ENCODE peak calls at places on chromosomes 1 and 21, in four cellular contexts. V, L, W and D are unnamed samples.

GRCh38 chr1:71047635-71048607 is at the start of gene PTGER3:
- DNase-seq in V (no peak), L (peak), W (peak), D (peak)

GRCh38 chr1:156795787-156796186 is 20.9 kb downstream of the SH2D2A start:
- DNase-seq in V (no peak), W (no peak), L (no peak), D (no peak)

GRCh38 chr21:46055863-46056281 is 42.0 kb upstream of the COL6A2 start:
- DNase-seq in W (peak), L (peak), V (no peak), D (no peak)

GRCh38 chr1:2046225-2046917 is 3.8 kb upstream of the PRKCZ start:
- DNase-seq in L (no peak), V (peak), W (no peak), D (peak)

GRCh38 chr21:46079357-46080170 is 18.3 kb upstream of the COL6A2 start:
- DNase-seq in W (peak), L (peak), V (no peak), D (no peak)

GRCh38 chr1:197692965-197693364 is 82.3 kb downstream of the DENND1B start:
- DNase-seq in W (no peak), L (no peak), V (peak), D (no peak)

GRCh38 chr1:206693592-206693991 is 8.9 kb downstream of the MAPKAPK2 start:
- DNase-seq in L (peak), W (no peak), V (no peak), D (no peak)

GRCh38 chr1:2374260-2375155 is 16.8 kb downstream of the MORN1 start:
- DNase-seq in L (peak), V (no peak), W (no peak), D (peak)

GRCh38 chr1:28343405-28343804 is 14.6 kb downstream of the MED18 start:
- DNase-seq in V (peak), L (no peak), W (no peak), D (no peak)

GRCh38 chr1:235932090-235932510 is 65.4 kb upstream of the LYST start:
- DNase-seq in V (no peak), W (no peak), L (no peak), D (peak)

GRCh38 chr1:55056632-55056992 is 17.3 kb downstream of the PCSK9 start:
- DNase-seq in W (no peak), V (no peak), L (no peak), D (no peak)

GRCh38 chr1:3730556-3731247 is 21.5 kb upstream of the CCDC27 start:
- DNase-seq in W (no peak), L (no peak), V (no peak), D (no peak)

GRCh38 chr1:151371744-151372410 is 628 bp downstream of the SELENBP1 start:
- DNase-seq in V (peak), L (peak), W (no peak), D (peak)

GRCh38 chr1:56298866-56299265 is 280.5 kb downstream of the PLPP3 start:
- DNase-seq in W (no peak), L (no peak), V (no peak), D (no peak)

GRCh38 chr1:205421728-205422127 is at the start of gene LEMD1:
- DNase-seq in V (no peak), L (no peak), W (no peak), D (no peak)

GRCh38 chr1:184945034-184945433 is 29.3 kb downstream of the NIBAN1 start:
- DNase-seq in V (no peak), L (no peak), W (peak), D (no peak)

GRCh38 chr1:12658531-12659453 is 14.9 kb downstream of the AADACL4 start:
- DNase-seq in W (no peak), L (peak), V (peak), D (peak)
- TF ChIP-seq POLR2A in W (no peak), L (no peak), V (no peak), D (no peak)

DNA sequence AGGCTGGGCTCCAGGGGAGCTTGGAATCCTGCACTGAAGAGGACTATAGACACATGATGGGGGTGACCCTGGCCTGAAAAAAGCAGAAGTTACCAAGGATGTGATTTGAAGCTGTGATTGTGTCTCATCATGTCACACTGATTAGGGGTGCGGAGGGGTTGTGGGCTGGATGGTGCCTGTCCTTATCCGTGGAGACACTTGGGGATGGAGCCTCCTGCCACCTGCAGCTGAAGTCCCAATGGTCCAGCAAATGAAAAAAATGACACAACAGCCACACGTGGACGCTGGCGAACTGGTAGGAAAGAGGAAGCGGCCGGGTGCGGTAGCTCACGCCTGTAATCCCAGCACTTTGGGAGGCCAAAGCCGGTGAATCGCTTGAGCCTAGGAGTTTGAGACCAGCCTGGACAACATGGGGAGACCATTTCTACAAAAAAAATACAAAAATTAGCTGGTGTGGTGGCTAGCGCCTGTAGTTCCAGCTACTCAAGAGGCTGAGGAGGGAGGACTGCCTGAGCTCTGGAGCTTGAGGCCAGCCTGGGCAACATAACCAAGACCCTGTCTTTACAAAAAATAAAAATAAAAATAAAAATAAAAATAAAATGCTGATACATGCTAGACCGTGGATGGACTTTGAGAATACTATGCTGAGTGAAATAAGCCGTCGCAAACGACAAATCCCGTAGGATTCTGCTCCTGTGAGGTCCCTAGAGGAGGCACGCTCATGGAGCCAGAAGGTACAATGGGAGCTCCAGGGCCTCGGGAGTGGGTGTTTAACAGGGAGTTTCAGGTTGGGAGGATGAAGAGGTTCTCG is 838 bp upstream of the IBA57 start:
- DNase-seq in V (no peak), L (no peak), W (no peak), D (no peak)
- TF ChIP-seq EP300 in V (no peak), L (no peak), W (no peak), D (no peak)

GRCh38 chr1:78006491-78006890 is 1.8 kb downstream of the DNAJB4 start:
- DNase-seq in V (no peak), W (no peak), L (no peak), D (no peak)

GRCh38 chr1:78005347-78005722 is 596 bp downstream of the DNAJB4 start:
- DNase-seq in W (no peak), V (no peak), L (no peak), D (no peak)

GRCh38 chr1:78004719-78005346 is at the start of gene DNAJB4:
- DNase-seq in V (peak), W (peak), L (peak), D (peak)

GRCh38 chr1:78003882-78004718 is 639 bp upstream of the DNAJB4 start:
- DNase-seq in W (no peak), L (peak), V (peak), D (peak)

GRCh38 chr1:78005755-78006154 is 1.0 kb downstream of the DNAJB4 start:
- DNase-seq in L (no peak), V (peak), W (no peak), D (peak)
- TF ChIP-seq POLR2A in L (no peak), V (no peak), W (peak), D (peak)

GRCh38 chr1:45687753-45688737 is at the start of gene TMEM69:
- DNase-seq in W (peak), V (peak), L (peak), D (peak)
- TF ChIP-seq EP300 in W (no peak), V (no peak), L (no peak), D (no peak)

GRCh38 chr1:183235503-183235902 is 49.4 kb downstream of the LAMC2 start:
- DNase-seq in W (no peak), L (no peak), V (no peak), D (no peak)

GRCh38 chr1:183236158-183236725 is 50.2 kb downstream of the LAMC2 start:
- DNase-seq in W (no peak), L (no peak), V (no peak), D (no peak)

GRCh38 chr1:183233113-183233512 is 47.0 kb downstream of the LAMC2 start:
- DNase-seq in W (no peak), L (no peak), V (no peak), D (no peak)

GRCh38 chr1:183237046-183237445 is 51.0 kb downstream of the LAMC2 start:
- DNase-seq in L (no peak), V (no peak), W (no peak), D (no peak)

GRCh38 chr1:183234660-183235476 is 48.8 kb downstream of the LAMC2 start:
- DNase-seq in W (peak), L (peak), V (peak), D (peak)
- TF ChIP-seq POLR2A in W (no peak), L (no peak), V (no peak), D (no peak)

GRCh38 chr1:41741244-41741643 is 177.5 kb downstream of the HIVEP3 start:
- DNase-seq in W (no peak), L (no peak), V (no peak), D (no peak)
- TF ChIP-seq EP300 in W (no peak), L (no peak), V (no peak), D (no peak)

DNA sequence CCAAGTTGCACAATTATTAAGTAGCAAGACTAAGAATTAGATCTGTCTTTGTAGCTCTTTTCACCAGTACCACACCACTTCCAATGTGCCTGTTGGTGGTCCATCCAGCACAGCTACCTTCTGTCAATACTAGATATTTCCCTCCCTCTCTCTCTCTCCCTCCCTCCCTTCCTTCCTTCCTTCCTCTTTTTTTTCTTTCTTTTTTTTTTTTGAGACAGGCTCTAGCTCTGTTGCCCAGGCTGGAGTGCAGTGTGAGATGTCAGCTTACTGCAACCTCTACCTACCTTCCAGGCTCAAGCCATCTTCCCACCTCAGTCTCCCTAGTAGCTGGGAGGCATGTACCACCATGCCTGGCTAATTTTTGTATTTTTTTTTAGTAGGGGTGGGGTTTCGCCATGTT is 21.1 kb downstream of the KPNA6 start:
- DNase-seq in L (no peak), V (no peak), W (no peak), D (no peak)
- TF ChIP-seq POLR2A in L (no peak), V (no peak), W (no peak), D (no peak)

GRCh38 chr21:19998450-19998849 is 999.8 kb upstream of the NCAM2 start:
- DNase-seq in L (no peak), V (no peak), W (no peak), D (no peak)

GRCh38 chr21:20004353-20004752 is 993.9 kb upstream of the NCAM2 start:
- DNase-seq in L (no peak), W (no peak), V (no peak), D (no peak)

GRCh38 chr21:19995253-19995652 is 1003.0 kb upstream of the NCAM2 start:
- DNase-seq in L (no peak), V (no peak), W (no peak), D (no peak)

DNA sequence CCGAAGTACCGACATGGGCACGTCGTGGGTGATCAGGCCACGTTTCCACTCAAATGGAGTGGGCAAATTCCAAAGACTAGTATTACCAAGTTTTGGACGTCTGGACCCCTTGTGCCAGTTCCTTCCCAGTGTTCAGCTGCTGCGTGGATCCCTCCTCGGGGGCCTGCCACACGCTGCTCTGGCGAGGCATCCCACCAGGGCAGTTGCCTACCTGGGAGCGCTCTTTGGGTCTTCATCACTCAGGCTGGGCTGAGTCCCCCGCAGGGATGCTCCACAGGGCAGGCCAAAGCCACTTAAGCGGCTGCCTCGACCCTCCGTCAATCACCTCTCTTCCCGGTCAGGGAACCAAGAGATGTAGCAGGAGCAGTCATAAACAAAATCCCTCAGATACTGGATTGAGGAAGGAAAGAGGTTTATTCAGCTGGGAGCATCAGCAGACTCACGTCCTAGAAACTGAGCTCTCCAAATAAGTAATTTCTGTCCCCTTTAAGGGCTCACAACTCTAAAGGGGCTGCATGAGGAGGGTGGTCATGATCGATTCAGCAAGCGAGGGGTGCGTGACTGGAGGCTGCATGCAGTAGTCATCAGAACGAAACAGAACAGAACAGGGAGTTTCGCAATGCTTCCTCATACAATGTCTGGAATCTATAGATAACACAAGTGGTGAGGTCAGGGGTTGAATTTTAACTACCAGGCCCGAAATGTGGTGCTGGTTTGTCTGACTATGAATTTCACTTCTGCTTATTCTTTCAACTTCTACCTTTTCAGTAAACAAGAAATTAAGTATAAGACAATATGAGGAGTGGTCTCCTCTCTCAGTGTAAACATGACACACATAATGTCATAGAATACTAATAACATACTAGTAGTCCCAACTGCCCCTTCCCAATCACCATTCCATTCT is 998.6 kb upstream of the NCAM2 start:
- DNase-seq in L (no peak), W (no peak), V (no peak), D (no peak)
- TF ChIP-seq EP300 in L (no peak), W (no peak), V (no peak), D (no peak)

GRCh38 chr1:154325583-154326545 is 539 bp downstream of the ATP8B2 start:
- DNase-seq in W (peak), L (peak), V (peak), D (peak)
- TF ChIP-seq POLR2A in W (no peak), L (no peak), V (no peak), D (no peak)

DNA sequence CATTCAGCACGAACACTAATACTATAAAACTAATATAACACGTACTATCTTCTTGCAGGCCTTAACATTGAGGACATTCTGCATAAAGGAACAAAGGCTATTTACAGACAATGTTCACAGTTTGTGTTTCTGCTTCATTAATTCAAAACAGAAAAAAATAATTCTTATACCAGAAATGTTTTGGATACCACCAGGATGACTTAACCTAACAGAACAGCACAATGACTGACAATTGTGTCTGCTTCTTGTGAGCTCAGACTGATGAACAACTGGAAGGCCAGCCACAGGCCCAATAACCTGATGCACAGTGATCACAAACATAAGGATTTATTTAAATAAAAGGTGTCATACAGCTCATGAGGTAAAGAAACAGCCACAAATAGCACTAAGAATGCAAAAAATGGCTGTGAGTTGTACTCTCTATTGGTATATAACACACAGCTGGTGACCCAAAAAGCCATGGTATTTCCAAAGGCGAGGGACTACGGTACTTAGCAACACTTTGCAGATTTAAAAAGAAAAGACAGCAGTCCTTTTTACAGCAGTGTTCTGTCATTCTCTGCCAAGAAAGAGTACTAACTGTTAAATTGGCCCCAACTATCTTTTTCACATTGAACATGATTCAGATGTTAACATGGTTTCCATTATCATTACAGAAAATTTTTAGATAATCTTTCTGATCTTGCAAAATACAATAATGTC is 32.1 kb upstream of the DDAH1 start:
- DNase-seq in V (no peak), W (no peak), L (no peak), D (no peak)
- TF ChIP-seq EP300 in V (no peak), W (no peak), L (no peak), D (no peak)